ENCODE peak calls at places on chromosome 6, in ten cellular contexts. U is stromal cell of bone marrow; S is T-cell; E is GM04504; N is BJ; C is occipital lobe; A is activated CD4-positive, alpha-beta T cell treated with anti-CD3 and anti-CD28 coated beads, Interleukin-2, amount 50 U/mL, for 1 hour; W is lower lobe of right lung; V is amniotic epithelial cell; H is CMK. O is an unnamed sample.

GRCh38 chr6:156674197-156674596 is 103.0 kb upstream of the ARID1B start:
- DNase-seq in N (no peak), H (no peak), E (no peak), U (no peak), C (no peak), S (no peak), W (no peak), A (no peak), V (no peak), O (no peak)

GRCh38 chr6:138031417-138031816 is 75.8 kb downstream of the PERP start:
- DNase-seq in U (no peak), S (no peak), N (no peak), E (no peak), C (no peak), W (no peak), A (no peak), V (no peak), H (no peak), O (no peak)

GRCh38 chr6:117025310-117025709 is 148.3 kb downstream of the RFX6 start:
- DNase-seq in E (no peak), H (no peak), C (no peak), V (no peak), W (no peak), A (no peak), S (no peak), U (no peak), N (no peak), O (no peak)

GRCh38 chr6:93021235-93021909 is 398.0 kb downstream of the EPHA7 start:
- DNase-seq in E (no peak), C (no peak), A (no peak), S (no peak), V (no peak), W (no peak), U (no peak), H (no peak), N (no peak), O (no peak)

GRCh38 chr6:136163260-136163659 is 86.9 kb downstream of the MTFR2 start:
- DNase-seq in H (no peak), N (no peak), U (no peak), E (no peak), V (no peak), S (no peak), A (no peak), W (no peak), C (no peak), O (no peak)

GRCh38 chr6:2857580-2858337 is 16.1 kb upstream of the SERPINB1 start:
- DNase-seq in H (peak), U (no peak), N (no peak), A (peak), S (peak), E (no peak), W (no peak), C (no peak), V (peak), O (peak)

GRCh38 chr6:31222496-31222895 is 49.4 kb downstream of the HLA-C start:
- DNase-seq in W (no peak), H (no peak), C (no peak), U (no peak), V (no peak), E (no peak), S (no peak), A (no peak), N (no peak), O (no peak)

GRCh38 chr6:142666599-142667185 is 278.3 kb downstream of the HIVEP2 start:
- DNase-seq in H (no peak), V (no peak), C (no peak), S (no peak), U (no peak), W (no peak), E (no peak), A (no peak), N (no peak), O (no peak)

GRCh38 chr6:108831104-108831503 is 17.1 kb upstream of the ARMC2 start:
- DNase-seq in E (no peak), S (no peak), C (no peak), N (no peak), W (no peak), U (peak), H (no peak), V (peak), A (no peak), O (no peak)

GRCh38 chr6:44858998-44859397 is 469.1 kb upstream of the RUNX2 start:
- DNase-seq in A (no peak), S (no peak), V (peak), E (peak), N (no peak), W (no peak), C (no peak), H (no peak), U (no peak), O (no peak)

GRCh38 chr6:42136508-42137191 is 5.8 kb downstream of the C6orf132 start:
- DNase-seq in C (no peak), U (no peak), V (peak), S (no peak), N (no peak), E (no peak), A (no peak), W (no peak), H (no peak), O (peak)

GRCh38 chr6:73798592-73798991 is 102.6 kb downstream of the CD109 start:
- DNase-seq in W (no peak), A (no peak), H (no peak), S (no peak), N (peak), U (peak), V (peak), C (no peak), E (peak), O (peak)

GRCh38 chr6:106107043-106107613 is 21.0 kb downstream of the PRDM1 start:
- DNase-seq in H (no peak), C (no peak), V (no peak), N (no peak), W (no peak), U (no peak), S (no peak), A (no peak), E (no peak), O (peak)

GRCh38 chr6:133487174-133487573 is 246.0 kb downstream of the EYA4 start:
- DNase-seq in E (no peak), A (no peak), V (no peak), S (no peak), C (no peak), W (no peak), H (no peak), N (no peak), U (no peak), O (no peak)

GRCh38 chr6:37130704-37131103 is 39.2 kb upstream of the PIM1 start:
- DNase-seq in S (no peak), V (peak), W (peak), A (no peak), E (no peak), C (no peak), H (no peak), N (no peak), U (no peak), O (peak)

GRCh38 chr6:73143551-73143950 is 81.7 kb downstream of the KHDC1L start:
- DNase-seq in H (no peak), E (no peak), A (no peak), U (no peak), C (no peak), W (no peak), V (no peak), S (no peak), N (no peak), O (no peak)